ENCODE peak calls at places on chromosomes 2 and 18, in eight cellular contexts. One of them, this sample, is unnamed. For H3K4me1, the result is how much of the 10 kb centered on the place peaks cover.

GRCh38 chr2:237514474-237515130 is 27.6 kb downstream of the MLPH start:
- DNase-seq in GM23338: no peak
- DNase-seq in GM23248: no peak
- DNase-seq in SK-N-SH: no peak
- DNase-seq in MM.1S: peak
- DNase-seq in PC-3: no peak
- DNase-seq in OCI-LY7: peak
- DNase-seq in HCT116: no peak
- DNase-seq in this sample: no peak

GRCh38 chr2:49616800-49617199 is 462.5 kb upstream of the FSHR start:
- DNase-seq in HCT116: no peak
- DNase-seq in PC-3: peak
- DNase-seq in GM23248: peak
- DNase-seq in GM23338: peak
- DNase-seq in SK-N-SH: peak
- DNase-seq in MM.1S: peak
- DNase-seq in OCI-LY7: peak
- DNase-seq in this sample: peak

GRCh38 chr18:57982372-57983021 is 61.5 kb upstream of the NEDD4L start:
- DNase-seq in MM.1S: no peak
- DNase-seq in GM23338: no peak
- DNase-seq in SK-N-SH: no peak
- DNase-seq in GM23248: no peak
- DNase-seq in OCI-LY7: no peak
- DNase-seq in PC-3: no peak
- DNase-seq in HCT116: no peak
- DNase-seq in this sample: no peak

GRCh38 chr2:212133337-212133736 is 405.3 kb downstream of the ERBB4 start:
- DNase-seq in SK-N-SH: no peak
- DNase-seq in MM.1S: no peak
- DNase-seq in GM23338: no peak
- DNase-seq in GM23248: no peak
- DNase-seq in HCT116: no peak
- DNase-seq in PC-3: no peak
- DNase-seq in OCI-LY7: no peak
- DNase-seq in this sample: no peak

GRCh38 chr2:105321875-105322646 is 7.5 kb downstream of the TGFBRAP1 start:
- DNase-seq in GM23338: no peak
- DNase-seq in OCI-LY7: no peak
- DNase-seq in SK-N-SH: no peak
- DNase-seq in HCT116: no peak
- DNase-seq in GM23248: peak
- DNase-seq in PC-3: no peak
- DNase-seq in MM.1S: no peak
- DNase-seq in this sample: no peak

GRCh38 chr2:31012384-31012783 is 125.9 kb downstream of the GALNT14 start:
- DNase-seq in MM.1S: no peak
- DNase-seq in OCI-LY7: no peak
- DNase-seq in SK-N-SH: no peak
- DNase-seq in PC-3: no peak
- DNase-seq in HCT116: no peak
- DNase-seq in GM23338: no peak
- DNase-seq in GM23248: no peak
- DNase-seq in this sample: no peak

GRCh38 chr18:29373000-29373399 is 1196.1 kb upstream of the CDH2 start:
- DNase-seq in OCI-LY7: no peak
- DNase-seq in SK-N-SH: no peak
- DNase-seq in PC-3: no peak
- DNase-seq in MM.1S: no peak
- DNase-seq in GM23338: no peak
- DNase-seq in HCT116: no peak
- DNase-seq in GM23248: no peak
- DNase-seq in this sample: no peak

GRCh38 chr2:173432049-173432754 is 77.5 kb downstream of the CDCA7 start:
- DNase-seq in OCI-LY7: no peak
- DNase-seq in PC-3: peak
- DNase-seq in SK-N-SH: no peak
- DNase-seq in HCT116: no peak
- DNase-seq in GM23248: peak
- DNase-seq in MM.1S: no peak
- DNase-seq in GM23338: no peak
- DNase-seq in this sample: no peak

GRCh38 chr2:105584437-105585010 is 160.2 kb upstream of the NCK2 start:
- DNase-seq in GM23248: no peak
- DNase-seq in PC-3: peak
- DNase-seq in SK-N-SH: no peak
- DNase-seq in GM23338: no peak
- DNase-seq in HCT116: no peak
- DNase-seq in MM.1S: no peak
- DNase-seq in OCI-LY7: no peak
- DNase-seq in this sample: no peak

GRCh38 chr2:68834737-68835136 is 36.5 kb downstream of the BMP10 start:
- DNase-seq in GM23338: no peak
- DNase-seq in HCT116: no peak
- DNase-seq in SK-N-SH: no peak
- DNase-seq in MM.1S: no peak
- DNase-seq in OCI-LY7: no peak
- DNase-seq in PC-3: no peak
- DNase-seq in GM23248: no peak
- DNase-seq in this sample: no peak

GRCh38 chr2:25955869-25956535 is 26.3 kb downstream of the KIF3C start:
- DNase-seq in SK-N-SH: no peak
- DNase-seq in OCI-LY7: no peak
- DNase-seq in PC-3: peak
- DNase-seq in GM23338: peak
- DNase-seq in HCT116: no peak
- DNase-seq in MM.1S: no peak
- DNase-seq in GM23248: no peak
- DNase-seq in this sample: no peak

GRCh38 chr2:182867411-182868048 is 1.1 kb upstream of the FRZB start:
- DNase-seq in SK-N-SH: peak
- DNase-seq in GM23338: peak
- DNase-seq in PC-3: no peak
- DNase-seq in GM23248: no peak
- DNase-seq in HCT116: no peak
- DNase-seq in MM.1S: no peak
- DNase-seq in OCI-LY7: no peak
- DNase-seq in this sample: no peak

GRCh38 chr2:219739866-219740440 is 112.5 kb downstream of the SLC4A3 start:
- DNase-seq in SK-N-SH: no peak
- DNase-seq in OCI-LY7: no peak
- DNase-seq in GM23338: no peak
- DNase-seq in HCT116: no peak
- DNase-seq in GM23248: no peak
- DNase-seq in PC-3: no peak
- DNase-seq in MM.1S: no peak
- DNase-seq in this sample: no peak

GRCh38 chr2:164896226-164896625 is 54.6 kb upstream of the COBLL1 start:
- DNase-seq in HCT116: no peak
- DNase-seq in MM.1S: no peak
- DNase-seq in SK-N-SH: no peak
- DNase-seq in GM23338: no peak
- DNase-seq in GM23248: peak
- DNase-seq in PC-3: no peak
- DNase-seq in OCI-LY7: no peak
- DNase-seq in this sample: peak

DNA sequence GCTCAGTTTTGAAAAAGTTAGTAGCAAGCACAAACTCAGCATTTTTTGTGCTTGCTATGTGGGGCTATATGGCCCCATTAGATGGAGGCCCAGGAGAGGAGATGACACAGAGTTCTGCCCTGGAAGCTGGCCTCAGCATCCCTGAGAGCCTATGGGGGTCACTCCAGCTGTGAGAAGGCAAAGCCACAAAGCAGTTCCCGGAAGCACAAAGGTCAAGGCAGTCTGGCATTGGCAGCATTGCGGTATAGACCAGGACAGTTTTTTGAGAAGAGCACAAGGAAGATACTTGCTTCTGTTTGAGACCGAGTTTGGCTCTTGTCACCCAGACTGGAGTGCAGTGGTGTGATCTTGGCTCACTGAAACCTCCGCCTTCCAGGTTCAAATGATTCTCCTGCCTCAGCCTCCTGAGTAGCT is 7.5 kb upstream of the ITPRIPL1 start:
- DNase-seq in OCI-LY7: no peak
- DNase-seq in MM.1S: no peak
- DNase-seq in GM23338: no peak
- DNase-seq in HCT116: no peak
- DNase-seq in PC-3: no peak
- DNase-seq in GM23248: no peak
- DNase-seq in SK-N-SH: no peak
- DNase-seq in this sample: no peak
- TF ChIP-seq EZH2phosphoT487 in OCI-LY7: no peak
- TF ChIP-seq EZH2phosphoT487 in MM.1S: no peak
- TF ChIP-seq EZH2phosphoT487 in GM23338: no peak
- TF ChIP-seq EZH2phosphoT487 in HCT116: no peak
- TF ChIP-seq EZH2phosphoT487 in PC-3: no peak
- TF ChIP-seq EZH2phosphoT487 in GM23248: no peak
- TF ChIP-seq EZH2phosphoT487 in SK-N-SH: no peak
- TF ChIP-seq EZH2phosphoT487 in this sample: no peak

GRCh38 chr2:37829616-37830385 is 95.3 kb upstream of the RMDN2 start:
- DNase-seq in OCI-LY7: no peak
- DNase-seq in SK-N-SH: no peak
- DNase-seq in PC-3: no peak
- DNase-seq in GM23338: no peak
- DNase-seq in GM23248: peak
- DNase-seq in MM.1S: no peak
- DNase-seq in HCT116: no peak
- DNase-seq in this sample: no peak

GRCh38 chr2:37829202-37829601 is 95.9 kb upstream of the RMDN2 start:
- DNase-seq in GM23338: no peak
- DNase-seq in MM.1S: no peak
- DNase-seq in GM23248: peak
- DNase-seq in SK-N-SH: no peak
- DNase-seq in HCT116: no peak
- DNase-seq in PC-3: peak
- DNase-seq in OCI-LY7: no peak
- DNase-seq in this sample: peak

GRCh38 chr2:37833420-37833819 is 91.7 kb upstream of the RMDN2 start:
- DNase-seq in MM.1S: no peak
- DNase-seq in GM23338: no peak
- DNase-seq in SK-N-SH: no peak
- DNase-seq in GM23248: peak
- DNase-seq in OCI-LY7: no peak
- DNase-seq in HCT116: no peak
- DNase-seq in PC-3: no peak
- DNase-seq in this sample: no peak

GRCh38 chr2:37832590-37833197 is 92.4 kb upstream of the RMDN2 start:
- DNase-seq in GM23338: peak
- DNase-seq in HCT116: peak
- DNase-seq in PC-3: peak
- DNase-seq in SK-N-SH: peak
- DNase-seq in GM23248: peak
- DNase-seq in MM.1S: peak
- DNase-seq in OCI-LY7: peak
- DNase-seq in this sample: peak

DNA sequence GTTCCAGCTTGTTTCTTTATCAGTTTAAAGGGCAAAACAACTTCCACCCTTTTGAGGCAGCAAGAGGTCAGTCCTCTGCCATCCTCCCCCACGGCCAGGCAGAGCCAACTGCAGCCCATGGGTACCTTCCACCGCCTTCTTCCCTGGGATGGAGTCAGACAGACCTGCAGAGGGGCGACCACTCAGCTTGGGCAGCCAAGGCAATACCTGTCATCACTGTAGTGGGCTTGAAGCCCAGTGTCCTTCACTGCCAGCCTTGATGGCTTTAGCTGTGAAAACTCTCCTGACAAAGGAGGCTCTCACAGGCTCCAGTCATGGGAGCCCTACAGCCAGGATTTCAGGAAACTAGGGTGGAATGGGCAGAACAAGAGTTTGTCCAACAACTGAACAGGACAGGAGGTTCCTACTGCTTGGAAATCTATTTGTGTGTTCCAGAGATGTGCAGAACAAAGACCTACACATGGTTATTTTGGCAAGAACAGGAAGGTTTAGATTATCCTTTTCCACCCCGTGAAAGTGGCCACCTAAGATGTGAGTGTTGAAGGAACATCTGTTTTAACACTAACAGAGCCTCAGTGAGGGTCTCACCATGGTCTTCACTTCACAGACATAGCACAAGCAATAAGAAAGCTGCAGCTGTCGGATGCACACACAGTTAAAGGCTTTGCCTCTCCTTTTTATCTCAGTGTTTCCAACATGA is 93.9 kb upstream of the RMDN2 start:
- DNase-seq in HCT116: no peak
- DNase-seq in SK-N-SH: no peak
- DNase-seq in PC-3: no peak
- DNase-seq in MM.1S: no peak
- DNase-seq in GM23248: no peak
- DNase-seq in OCI-LY7: no peak
- DNase-seq in GM23338: no peak
- DNase-seq in this sample: no peak
- H3K4me1 ChIP-seq in HCT116: under half
- H3K4me1 ChIP-seq in SK-N-SH: under half
- H3K4me1 ChIP-seq in PC-3: under half
- H3K4me1 ChIP-seq in MM.1S: under half
- H3K4me1 ChIP-seq in GM23248: under half
- H3K4me1 ChIP-seq in OCI-LY7: under half
- H3K4me1 ChIP-seq in GM23338: under half
- H3K4me1 ChIP-seq in this sample: under half

DNA sequence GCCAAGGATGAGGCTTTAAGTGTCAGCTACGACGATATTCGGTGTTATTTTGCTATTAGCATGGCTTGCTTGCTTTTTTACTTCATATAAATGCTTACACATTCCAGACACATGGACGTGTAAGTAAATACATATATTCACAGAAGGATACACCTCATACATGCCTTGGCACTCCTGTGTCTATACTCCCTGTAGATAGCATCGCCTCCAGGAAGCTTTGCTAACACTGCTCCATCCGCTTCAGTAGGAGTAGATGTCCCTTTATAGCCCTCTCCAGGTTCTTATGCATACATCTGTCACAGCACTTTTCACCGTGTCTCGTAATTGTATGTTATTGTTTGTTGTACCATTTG is 27.5 kb upstream of the KCTD1 start:
- DNase-seq in PC-3: peak
- DNase-seq in SK-N-SH: no peak
- DNase-seq in OCI-LY7: no peak
- DNase-seq in GM23248: no peak
- DNase-seq in MM.1S: no peak
- DNase-seq in HCT116: no peak
- DNase-seq in GM23338: no peak
- DNase-seq in this sample: no peak
- H3K4me3 ChIP-seq in PC-3: peak
- H3K4me3 ChIP-seq in SK-N-SH: no peak
- H3K4me3 ChIP-seq in OCI-LY7: no peak
- H3K4me3 ChIP-seq in GM23248: peak
- H3K4me3 ChIP-seq in MM.1S: no peak
- H3K4me3 ChIP-seq in HCT116: peak
- H3K4me3 ChIP-seq in GM23338: peak
- H3K4me3 ChIP-seq in this sample: peak

DNA sequence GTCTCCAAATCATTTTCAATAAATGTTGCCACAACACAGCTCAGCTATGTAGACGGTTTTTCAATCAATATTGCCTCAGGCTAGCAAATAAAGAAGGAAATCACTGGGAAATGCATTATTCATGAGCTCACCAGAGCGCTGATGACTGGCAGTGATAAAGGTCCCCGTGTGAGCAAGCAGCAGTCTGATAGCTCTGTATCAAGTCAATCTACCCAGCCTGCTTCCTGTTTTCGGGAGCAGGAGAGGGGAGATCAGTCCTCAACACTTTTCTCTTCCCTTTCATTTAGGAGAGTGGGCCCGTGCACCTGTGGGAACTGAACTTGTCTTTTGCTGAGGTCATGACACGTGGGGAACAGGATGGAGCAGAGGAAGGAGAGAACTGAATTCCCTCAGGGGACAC is 253.9 kb upstream of the SIX2 start:
- DNase-seq in SK-N-SH: peak
- DNase-seq in OCI-LY7: peak
- DNase-seq in MM.1S: no peak
- DNase-seq in GM23338: no peak
- DNase-seq in HCT116: no peak
- DNase-seq in GM23248: no peak
- DNase-seq in PC-3: peak
- DNase-seq in this sample: no peak
- TF ChIP-seq EZH2phosphoT487 in SK-N-SH: no peak
- TF ChIP-seq EZH2phosphoT487 in OCI-LY7: no peak
- TF ChIP-seq EZH2phosphoT487 in MM.1S: no peak
- TF ChIP-seq EZH2phosphoT487 in GM23338: no peak
- TF ChIP-seq EZH2phosphoT487 in HCT116: no peak
- TF ChIP-seq EZH2phosphoT487 in GM23248: no peak
- TF ChIP-seq EZH2phosphoT487 in PC-3: no peak
- TF ChIP-seq EZH2phosphoT487 in this sample: no peak